ENCODE peak calls at places on chromosomes 1 and 21, in six cellular contexts. O is K562, N is GM12878, D is H1, P is HepG2, K is GM12891. Z is an unnamed sample.

GRCh38 chr1:100793661-100794060 is 74.1 kb downstream of the VCAM1 start:
- DNase-seq in O (no peak), N (no peak), D (no peak), P (no peak), K (no peak), Z (no peak)

GRCh38 chr1:247517795-247518612 is 18.2 kb downstream of the OR2C3 start:
- DNase-seq in O (peak), N (no peak), D (no peak), P (no peak), K (no peak), Z (no peak)

GRCh38 chr1:66598670-66599069 is 64.7 kb downstream of the SGIP1 start:
- DNase-seq in O (no peak), N (no peak), D (no peak), P (no peak), K (no peak), Z (no peak)

GRCh38 chr1:230919201-230919600 is 50.9 kb upstream of the C1orf198 start:
- DNase-seq in O (no peak), N (no peak), D (no peak), P (no peak), K (no peak), Z (no peak)

GRCh38 chr1:204640578-204640977 is 45.0 kb downstream of the LRRN2 start:
- DNase-seq in O (no peak), N (no peak), D (no peak), P (no peak), K (no peak), Z (no peak)

GRCh38 chr21:22421416-22422190 is 1423.4 kb downstream of the NCAM2 start:
- DNase-seq in O (no peak), N (no peak), D (no peak), P (no peak), K (no peak), Z (no peak)

GRCh38 chr1:201004154-201004553 is 19.4 kb downstream of the KIF21B start:
- DNase-seq in O (no peak), N (no peak), D (no peak), P (no peak), K (no peak), Z (no peak)

GRCh38 chr1:41954533-41954944 is 35.8 kb upstream of the HIVEP3 start:
- DNase-seq in O (no peak), N (no peak), D (peak), P (no peak), K (no peak), Z (no peak)

GRCh38 chr1:192927496-192927895 is 118.7 kb downstream of the RGS2 start:
- DNase-seq in O (no peak), N (no peak), D (no peak), P (no peak), K (no peak), Z (no peak)

GRCh38 chr1:243582321-243582720 is 267.7 kb downstream of the AKT3 start:
- DNase-seq in O (no peak), N (no peak), D (no peak), P (no peak), K (no peak), Z (no peak)

GRCh38 chr1:231039161-231040018 is 664 bp downstream of the FAM89A start:
- DNase-seq in O (peak), N (no peak), D (no peak), P (no peak), K (peak), Z (peak)

GRCh38 chr1:41643422-41643821 is 158.9 kb upstream of the EDN2 start:
- DNase-seq in O (no peak), N (no peak), D (no peak), P (no peak), K (no peak), Z (no peak)

GRCh38 chr1:212070720-212071302 is 35.3 kb downstream of the DTL start:
- DNase-seq in O (no peak), N (no peak), D (no peak), P (peak), K (no peak), Z (no peak)

GRCh38 chr1:198423701-198424100 is 116.8 kb downstream of the ATP6V1G3 start:
- DNase-seq in O (no peak), N (no peak), D (no peak), P (no peak), K (no peak), Z (no peak)

GRCh38 chr21:31520506-31521163 is 138.9 kb upstream of the SOD1 start:
- DNase-seq in O (no peak), N (no peak), D (no peak), P (no peak), K (no peak), Z (no peak)

GRCh38 chr1:153459655-153460054 is 796 bp downstream of the S100A7 start:
- DNase-seq in O (no peak), N (no peak), D (no peak), P (no peak), K (no peak), Z (no peak)

GRCh38 chr1:89780721-89781120 is 40.1 kb upstream of the LRRC8D start:
- DNase-seq in O (no peak), N (no peak), D (no peak), P (peak), K (no peak), Z (no peak)

GRCh38 chr1:89198081-89198480 is 661 bp downstream of the GBP4 start:
- DNase-seq in O (no peak), N (no peak), D (no peak), P (no peak), K (no peak), Z (no peak)

DNA sequence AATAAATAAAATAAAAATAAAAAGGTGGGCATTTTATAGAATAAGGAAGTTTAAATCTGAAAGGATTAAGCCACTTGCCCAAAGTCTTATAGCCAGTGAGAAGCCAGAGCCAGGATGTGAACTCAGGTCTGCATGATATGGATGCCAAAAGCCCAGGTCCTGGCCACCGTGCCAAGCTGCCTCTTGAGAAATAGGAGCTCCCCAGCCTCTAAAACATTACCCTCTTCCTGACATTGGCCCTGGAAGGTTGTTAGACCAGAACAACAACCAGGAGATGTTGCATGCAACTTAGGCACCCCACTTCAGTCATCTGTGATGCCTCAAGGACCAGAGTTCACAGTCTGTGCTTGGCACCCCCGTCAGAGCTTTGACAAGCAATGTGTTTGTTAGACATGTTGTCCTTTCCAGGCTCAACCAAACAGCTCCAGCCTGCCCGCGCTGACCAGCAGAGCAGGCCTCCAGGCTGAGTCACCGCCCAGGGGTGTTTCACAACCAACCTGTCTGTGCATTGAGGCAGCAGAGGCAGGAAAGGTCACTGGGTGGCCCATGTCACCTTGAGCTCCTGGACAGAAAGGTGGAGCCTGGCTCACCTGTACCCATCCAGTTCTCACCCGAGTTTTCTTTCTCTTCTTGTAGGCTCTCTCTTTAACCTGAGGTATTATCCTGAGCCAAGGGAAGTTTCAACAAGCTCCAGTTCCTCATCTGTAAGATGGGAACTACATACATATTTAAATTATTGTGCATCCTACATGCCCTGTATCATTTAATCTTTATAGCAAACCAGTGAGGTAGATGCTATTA is 14.9 kb upstream of the MED18 start:
- DNase-seq in O (no peak), N (no peak), D (no peak), P (peak), K (no peak), Z (no peak)
- TF ChIP-seq POLR2A in O (no peak), N (no peak), D (no peak), P (no peak), K (no peak), Z (no peak)

GRCh38 chr1:161787355-161787754 is 21.2 kb downstream of the ATF6 start:
- DNase-seq in O (no peak), N (no peak), D (no peak), P (no peak), K (no peak), Z (no peak)

GRCh38 chr1:161791889-161792655 is 26.0 kb downstream of the ATF6 start:
- DNase-seq in O (no peak), N (no peak), D (no peak), P (no peak), K (no peak), Z (no peak)

GRCh38 chr1:161790587-161791317 is 24.6 kb downstream of the ATF6 start:
- DNase-seq in O (no peak), N (no peak), D (no peak), P (no peak), K (no peak), Z (no peak)

DNA sequence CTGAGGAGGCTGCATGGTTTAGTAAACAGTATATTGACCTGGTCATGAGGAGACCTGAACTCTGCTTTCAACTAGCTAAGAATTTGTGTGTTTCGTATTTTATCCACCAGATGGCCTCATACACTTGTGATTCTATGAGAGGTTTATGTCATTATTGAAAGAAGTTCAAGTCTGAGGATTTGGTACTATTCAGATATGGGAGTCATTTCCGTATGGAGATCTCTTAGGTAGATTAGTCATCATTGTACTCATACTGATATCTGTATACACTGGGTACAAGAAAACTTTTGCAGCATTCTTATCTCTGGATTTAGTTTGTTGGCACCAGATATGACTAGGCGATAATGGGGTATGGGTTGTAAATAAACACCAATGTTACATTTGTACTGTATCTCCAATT is 26.6 kb downstream of the ATF6 start:
- DNase-seq in O (peak), N (peak), D (no peak), P (peak), K (no peak), Z (no peak)
- TF ChIP-seq TAF1 in O (no peak), N (no peak), D (no peak), P (no peak), K (no peak), Z (no peak)

GRCh38 chr1:23370270-23370743 is 671 bp upstream of the ZNF436 start:
- DNase-seq in O (no peak), N (no peak), D (no peak), P (no peak), K (no peak), Z (no peak)

GRCh38 chr1:23367791-23368561 is 1.7 kb downstream of the ZNF436 start:
- DNase-seq in O (peak), N (peak), D (peak), P (peak), K (peak), Z (peak)

GRCh38 chr1:23369335-23370013 is at the start of gene ZNF436:
- DNase-seq in O (peak), N (no peak), D (no peak), P (peak), K (no peak), Z (no peak)

GRCh38 chr1:23367451-23367790 is 2.2 kb downstream of the ZNF436 start:
- DNase-seq in O (no peak), N (no peak), D (no peak), P (peak), K (no peak), Z (no peak)

GRCh38 chr1:23368562-23369334 is 888 bp downstream of the ZNF436 start:
- DNase-seq in O (peak), N (no peak), D (peak), P (peak), K (peak), Z (peak)
- TF ChIP-seq POLR2A in O (peak), N (peak), D (no peak), P (peak), K (no peak), Z (peak)

GRCh38 chr1:54982739-54983138 is 2.3 kb downstream of the TMEM61 start:
- DNase-seq in O (no peak), N (no peak), D (no peak), P (peak), K (no peak), Z (no peak)
- TF ChIP-seq TAF1 in O (no peak), N (no peak), D (no peak), P (no peak), K (no peak), Z (no peak)

DNA sequence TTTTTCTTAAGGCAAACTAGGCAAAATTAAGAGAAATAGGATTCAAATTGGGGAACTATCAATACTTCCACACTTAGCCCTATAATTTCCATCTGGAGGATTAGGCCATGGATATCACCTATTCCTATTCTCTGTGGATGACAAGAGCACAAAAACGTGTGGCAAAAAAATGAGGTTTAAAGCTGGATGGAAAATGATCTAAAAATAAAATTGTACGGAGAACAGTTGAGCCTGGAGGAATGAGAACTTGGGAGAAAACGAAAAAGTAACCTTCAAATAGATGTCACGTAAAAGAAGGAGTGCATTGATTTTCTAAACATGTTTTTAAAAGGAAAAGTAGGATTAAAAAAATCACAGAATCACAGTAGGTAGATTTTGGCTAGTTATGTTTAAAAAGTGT is 55.7 kb downstream of the RGS4 start:
- DNase-seq in O (no peak), N (no peak), D (no peak), P (no peak), K (no peak), Z (no peak)
- TF ChIP-seq POLR2A in O (no peak), N (no peak), D (no peak), P (no peak), K (no peak), Z (no peak)

DNA sequence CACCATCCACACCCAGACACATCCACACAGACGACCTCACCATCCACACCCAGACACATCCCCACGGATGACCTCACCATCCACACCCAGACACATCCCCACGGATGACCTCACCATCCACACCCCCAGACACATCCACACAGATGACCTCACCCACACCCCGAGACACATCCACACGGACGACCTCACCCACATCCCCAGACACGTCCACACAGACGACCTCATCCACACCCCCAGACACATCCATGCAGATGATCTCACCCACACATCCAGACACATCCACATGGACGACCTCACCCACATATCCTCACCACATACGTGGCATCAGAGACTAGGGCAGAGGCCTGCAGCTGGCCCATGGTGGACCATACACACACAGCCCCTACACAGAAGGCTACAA is 14.7 kb upstream of the FABP3 start:
- DNase-seq in O (no peak), N (no peak), D (no peak), P (no peak), K (no peak), Z (no peak)
- TF ChIP-seq TAF1 in O (no peak), N (no peak), D (no peak), P (no peak), K (no peak), Z (no peak)

GRCh38 chr1:14946567-14947285 is 206.8 kb upstream of the TMEM51 start:
- DNase-seq in O (no peak), N (no peak), D (no peak), P (no peak), K (no peak), Z (no peak)
- TF ChIP-seq POLR2A in O (no peak), N (no peak), D (no peak), P (no peak), K (no peak), Z (no peak)